ENCODE peak calls at places on chromosomes 6 and 20, in four cellular contexts. Z is activated gamma-delta T cell treated with Interleukin-2 at 50 U/mL for 16 hours, Y is Calu3, J is AG09309. D is an unnamed sample.

GRCh38 chr20:36887779-36888133 is 11.8 kb downstream of the TLDC2 start:
- DNase-seq in Y (no peak), J (no peak), Z (no peak), D (no peak)

GRCh38 chr20:16556299-16556698 is 16.9 kb downstream of the KIF16B start:
- DNase-seq in J (no peak), Y (no peak), Z (no peak), D (no peak)

GRCh38 chr20:37075932-37076685 is 19.7 kb downstream of the RBL1 start:
- DNase-seq in Z (no peak), Y (no peak), J (no peak), D (no peak)

GRCh38 chr6:61947311-61947970 is 338.6 kb downstream of the KHDRBS2 start:
- DNase-seq in Z (no peak), Y (no peak), J (no peak), D (no peak)

GRCh38 chr20:11296951-11297350 is 620.7 kb upstream of the BTBD3 start:
- DNase-seq in Z (no peak), Y (no peak), J (no peak), D (no peak)

GRCh38 chr20:48275737-48276342 is 490.6 kb upstream of the SULF2 start:
- DNase-seq in J (no peak), Z (no peak), Y (no peak), D (no peak)

GRCh38 chr6:16764188-16764950 is 3.1 kb upstream of the ATXN1 start:
- DNase-seq in Z (no peak), Y (no peak), J (no peak), D (no peak)

GRCh38 chr6:11994875-11995461 is 17.1 kb upstream of the HIVEP1 start:
- DNase-seq in J (no peak), Z (no peak), Y (no peak), D (no peak)

GRCh38 chr6:7761047-7761446 is 35.1 kb downstream of the BMP6 start:
- DNase-seq in J (peak), Z (no peak), Y (no peak), D (no peak)

GRCh38 chr6:157329829-157330228 is 6.5 kb upstream of the TMEM242 start:
- DNase-seq in J (no peak), Y (no peak), Z (no peak), D (no peak)

GRCh38 chr6:25992413-25993037 is 29.9 kb downstream of the TRIM38 start:
- DNase-seq in Y (peak), J (peak), Z (peak), D (peak)

GRCh38 chr20:25669826-25670422 is 26.7 kb downstream of the ZNF337 start:
- DNase-seq in Y (no peak), J (peak), Z (no peak), D (no peak)

GRCh38 chr6:133610974-133611373 is 277.9 kb upstream of the TCF21 start:
- DNase-seq in Z (no peak), J (no peak), Y (no peak), D (no peak)

GRCh38 chr6:56528412-56528841 is 114.3 kb downstream of the DST start:
- DNase-seq in J (peak), Z (no peak), Y (no peak), D (no peak)

GRCh38 chr6:2839195-2839981 is 2.3 kb downstream of the SERPINB1 start:
- DNase-seq in Y (peak), J (no peak), Z (no peak), D (no peak)

GRCh38 chr20:58902003-58902402 is 49.5 kb downstream of the GNAS start:
- DNase-seq in Z (no peak), Y (no peak), J (no peak), D (no peak)

GRCh38 chr6:16337280-16337975 is 99.0 kb downstream of the GMPR start:
- DNase-seq in J (peak), Y (no peak), Z (no peak), D (no peak)

GRCh38 chr20:34512266-34512954 is 3.8 kb upstream of the DYNLRB1 start:
- DNase-seq in J (no peak), Y (no peak), Z (no peak), D (no peak)

GRCh38 chr6:163985040-163985439 is 570.5 kb downstream of the QKI start:
- DNase-seq in Z (no peak), Y (no peak), J (no peak), D (no peak)

GRCh38 chr6:120173250-120173649 is 823.7 kb upstream of the MAN1A1 start:
- DNase-seq in Z (no peak), Y (no peak), J (no peak), D (no peak)

GRCh38 chr6:3946779-3947178 is 97.6 kb downstream of the FAM50B start:
- DNase-seq in J (no peak), Z (no peak), Y (no peak), D (no peak)

GRCh38 chr20:41058007-41058673 is 29.5 kb downstream of the TOP1 start:
- DNase-seq in Y (no peak), Z (no peak), J (peak), D (no peak)

GRCh38 chr6:113416166-113416565 is 441.0 kb upstream of the MARCKS start:
- DNase-seq in Y (no peak), J (peak), Z (no peak), D (no peak)

GRCh38 chr6:31874084-31874670 is 4.6 kb downstream of the SLC44A4 start:
- DNase-seq in Z (no peak), Y (no peak), J (no peak), D (no peak)

GRCh38 chr6:105209950-105210706 is 30.3 kb upstream of the POPDC3 start:
- DNase-seq in J (peak), Z (no peak), Y (peak), D (no peak)

GRCh38 chr20:18031888-18032509 is 25.7 kb downstream of the OVOL2 start:
- DNase-seq in Z (no peak), Y (no peak), J (no peak), D (no peak)

GRCh38 chr20:39155996-39156395 is 193.9 kb downstream of the DHX35 start:
- DNase-seq in J (no peak), Y (no peak), Z (no peak), D (no peak)

GRCh38 chr6:107419747-107420146 is 39.6 kb downstream of the PDSS2 start:
- DNase-seq in Z (no peak), J (no peak), Y (no peak), D (no peak)

GRCh38 chr20:62492711-62493110 is 16.9 kb upstream of the GATA5 start:
- DNase-seq in J (no peak), Z (no peak), Y (no peak), D (no peak)

GRCh38 chr6:157768304-157768703 is 54.7 kb upstream of the SNX9 start:
- DNase-seq in Z (no peak), Y (no peak), J (no peak), D (no peak)